ENCODE peak calls at places on chromosomes 2 and 18, in ten cellular contexts. T, R, W, Q, K, N, X, Z, I and F are unnamed samples.

GRCh38 chr2:205563646-205564045 is 118.7 kb upstream of the NRP2 start:
- DNase-seq in T (peak), Z (no peak), R (no peak), W (no peak), X (no peak), K (peak), I (no peak), N (no peak), Q (no peak), F (no peak)

GRCh38 chr18:53941601-53942335 is 282.7 kb downstream of the MBD2 start:
- DNase-seq in I (no peak), Z (no peak), N (no peak), T (no peak), X (no peak), K (no peak), Q (no peak), W (no peak), R (no peak), F (no peak)

GRCh38 chr2:151902829-151903228 is 74.6 kb upstream of the ARL5A start:
- DNase-seq in R (no peak), K (no peak), N (no peak), W (no peak), Q (no peak), T (no peak), X (no peak), I (no peak), Z (no peak), F (no peak)

GRCh38 chr2:136215449-136215848 is 97.5 kb upstream of the CXCR4 start:
- DNase-seq in R (no peak), N (no peak), W (no peak), T (no peak), Q (no peak), K (no peak), I (no peak), Z (no peak), X (no peak), F (no peak)

GRCh38 chr2:189802396-189802912 is 18.2 kb downstream of the PMS1 start:
- DNase-seq in T (no peak), I (no peak), N (no peak), W (no peak), K (no peak), X (no peak), Q (no peak), Z (no peak), R (no peak), F (no peak)

GRCh38 chr2:219737270-219737691 is 109.9 kb downstream of the SLC4A3 start:
- DNase-seq in K (no peak), W (no peak), R (peak), X (no peak), Q (no peak), Z (no peak), T (no peak), N (no peak), I (no peak), F (no peak)

GRCh38 chr2:38376346-38376682 is 759 bp downstream of the ATL2 start:
- DNase-seq in W (no peak), Z (peak), X (peak), N (no peak), R (peak), T (peak), Q (no peak), K (peak), I (no peak), F (peak)

GRCh38 chr18:48517048-48517447 is 21.8 kb upstream of the CTIF start:
- DNase-seq in R (no peak), K (no peak), X (no peak), Q (no peak), W (no peak), T (no peak), N (no peak), I (no peak), Z (no peak), F (no peak)

GRCh38 chr2:186544255-186544675 is 45.6 kb upstream of the ITGAV start:
- DNase-seq in Q (no peak), W (peak), Z (no peak), N (no peak), K (no peak), X (no peak), I (no peak), T (no peak), R (no peak), F (no peak)

GRCh38 chr2:23556929-23557328 is 171.9 kb downstream of the KLHL29 start:
- DNase-seq in Z (no peak), Q (no peak), R (peak), X (no peak), N (no peak), K (peak), I (no peak), W (no peak), T (no peak), F (no peak)

GRCh38 chr2:73703675-73704074 is 33.5 kb downstream of the TPRKB start:
- DNase-seq in I (no peak), Q (no peak), X (no peak), W (no peak), R (no peak), T (no peak), K (no peak), N (no peak), Z (no peak), F (no peak)